ENCODE peak calls at places on chromosomes 7 and 10, in six cellular contexts. D is mesendoderm; I is Jurkat, Clone E6-1; W is GM23248; A is DND-41; G is AG04450. K is an unnamed sample.

GRCh38 chr7:22854158-22855048 is 31.8 kb upstream of the TOMM7 start:
- DNase-seq in D (peak; percentile 95), I (peak; percentile 63), W (peak; percentile 96), A (peak; percentile 83), G (no peak), K (peak; percentile 89)

GRCh38 chr7:155141562-155141961 is 71.4 kb downstream of the HTR5A start:
- DNase-seq in D (peak; percentile 44), I (no peak), W (no peak), A (no peak), G (no peak), K (no peak)

GRCh38 chr7:22601028-22601795 is 101.2 kb upstream of the STEAP1B start:
- DNase-seq in D (peak; percentile 59), I (no peak), W (peak; percentile 47), A (no peak), G (no peak), K (no peak)

GRCh38 chr7:37376386-37376785 is 72.3 kb downstream of the ELMO1 start:
- DNase-seq in D (peak; percentile 54), I (no peak), W (no peak), A (no peak), G (no peak), K (no peak)

GRCh38 chr10:100482181-100482833 is 19.5 kb downstream of the WNT8B start:
- DNase-seq in D (peak; percentile 81), I (peak; percentile 56), W (peak; percentile 80), A (peak; percentile 75), G (peak; percentile 13), K (peak; percentile 48)

GRCh38 chr10:5963591-5963990 is 13.8 kb downstream of the IL15RA start:
- DNase-seq in D (no peak), I (no peak), W (no peak), A (no peak), G (no peak), K (no peak)

GRCh38 chr10:79044846-79045245 is 23.9 kb upstream of the ZMIZ1 start:
- DNase-seq in D (no peak), I (no peak), W (no peak), A (no peak), G (no peak), K (no peak)

GRCh38 chr7:151875862-151876111 is 1.1 kb downstream of the PRKAG2 start:
- DNase-seq in D (no peak), I (no peak), W (no peak), A (no peak), G (no peak), K (no peak)

GRCh38 chr10:59823111-59823510 is 69.9 kb upstream of the MRLN start:
- DNase-seq in D (no peak), I (no peak), W (no peak), A (no peak), G (no peak), K (no peak)

GRCh38 chr10:17062493-17063487 is 66.8 kb downstream of the CUBN start:
- DNase-seq in D (peak; percentile 89), I (peak; percentile 67), W (peak; percentile 95), A (peak; percentile 31), G (peak; percentile 59), K (no peak)

GRCh38 chr7:12727455-12728191 is 40.2 kb downstream of the ARL4A start:
- DNase-seq in D (no peak), I (no peak), W (peak; percentile 9), A (no peak), G (no peak), K (no peak)

GRCh38 chr10:70475661-70476060 is 2.9 kb upstream of the PALD1 start:
- DNase-seq in D (no peak), I (no peak), W (no peak), A (no peak), G (no peak), K (no peak)

GRCh38 chr7:87173456-87173855 is 21.2 kb downstream of the DMTF1 start:
- DNase-seq in D (peak; percentile 6), I (no peak), W (no peak), A (no peak), G (no peak), K (no peak)

GRCh38 chr10:76971565-76972170 is 665.9 kb downstream of the KCNMA1 start:
- DNase-seq in D (no peak), I (peak; percentile 53), W (no peak), A (no peak), G (no peak), K (no peak)

GRCh38 chr10:76973091-76973514 is 664.5 kb downstream of the KCNMA1 start:
- DNase-seq in D (no peak), I (no peak), W (peak; percentile 43), A (no peak), G (no peak), K (no peak)

GRCh38 chr10:76969366-76969990 is 668.1 kb downstream of the KCNMA1 start:
- DNase-seq in D (no peak), I (no peak), W (no peak), A (no peak), G (no peak), K (no peak)

GRCh38 chr10:76970795-76971519 is 666.7 kb downstream of the KCNMA1 start:
- DNase-seq in D (no peak), I (no peak), W (no peak), A (no peak), G (no peak), K (no peak)

DNA sequence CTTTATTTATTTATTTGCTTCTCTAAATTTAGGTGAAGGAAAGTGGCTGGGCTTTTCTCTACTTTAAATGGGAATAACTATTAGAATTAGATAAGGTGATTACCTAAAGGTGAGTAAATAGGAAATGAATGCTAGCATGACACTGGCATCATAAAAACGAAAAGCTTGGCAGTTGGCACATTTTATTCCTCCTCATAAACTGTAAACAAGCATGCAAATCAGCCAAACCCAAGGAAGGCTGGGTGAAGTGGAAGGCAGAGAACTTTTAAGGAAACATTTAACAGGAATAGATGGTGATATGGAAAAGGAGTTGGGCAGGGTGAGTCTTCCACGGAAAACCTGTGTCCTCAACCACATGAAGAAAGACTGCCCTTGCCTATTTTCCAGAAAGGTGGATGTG is 669.1 kb downstream of the KCNMA1 start:
- DNase-seq in D (no peak), I (no peak), W (no peak), A (no peak), G (no peak), K (no peak)
- H3K4me3 ChIP-seq in D (no peak overlapping the region), I (no peak overlapping the region), W (no peak overlapping the region), A (no peak overlapping the region), G (no peak overlapping the region), K (no peak overlapping the region)

GRCh38 chr7:75995996-75996395 is 1.6 kb upstream of the TMEM120A start:
- DNase-seq in D (no peak), I (no peak), W (no peak), A (no peak), G (no peak), K (no peak)

GRCh38 chr7:75994388-75995051 is at the start of gene TMEM120A:
- DNase-seq in D (peak; percentile 95), I (peak; percentile 67), W (peak; percentile 98), A (peak; percentile 86), G (peak; percentile 70), K (peak; percentile 93)

GRCh38 chr7:75996476-75996875 is 2.1 kb upstream of the TMEM120A start:
- DNase-seq in D (no peak), I (no peak), W (no peak), A (no peak), G (no peak), K (no peak)

GRCh38 chr7:75993689-75994387 is 557 bp downstream of the TMEM120A start:
- DNase-seq in D (peak; percentile 71), I (no peak), W (peak; percentile 77), A (no peak), G (no peak), K (no peak)

DNA sequence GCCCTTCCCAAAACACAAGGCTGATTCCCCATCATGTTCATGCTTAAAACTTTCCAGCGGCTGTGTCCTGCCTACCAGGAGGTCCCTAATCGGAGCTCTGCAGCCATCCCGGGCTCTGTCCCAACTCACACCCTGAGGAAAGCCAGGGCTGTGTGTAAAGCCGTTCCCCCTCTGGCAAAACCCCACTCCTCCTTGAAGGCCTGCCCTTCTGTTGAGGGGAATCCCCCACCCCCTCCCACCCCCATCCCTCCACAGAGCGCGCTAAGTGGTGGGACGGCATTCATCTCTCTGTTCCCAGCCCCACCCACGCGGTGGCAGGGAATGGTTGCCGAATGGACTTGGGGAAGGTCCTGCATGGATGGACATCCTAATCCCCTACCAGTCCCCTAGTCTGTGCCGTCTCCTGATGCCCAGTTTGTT is 667 bp upstream of the TMEM120A start:
- DNase-seq in D (no peak), I (no peak), W (no peak), A (no peak), G (no peak), K (no peak)
- H3K4me3 ChIP-seq in D (no peak overlapping the region), I (peak overlapping the region; percentile 70), W (peak overlapping the region; percentile 93), A (no peak overlapping the region), G (peak overlapping the region; percentile 67), K (peak overlapping the region; percentile 94)

GRCh38 chr10:133327651-133328357 is 8.9 kb downstream of the CALY start:
- DNase-seq in D (no peak), I (no peak), W (no peak), A (no peak), G (no peak), K (no peak)

GRCh38 chr10:133328358-133329343 is 8.0 kb downstream of the CALY start:
- DNase-seq in D (no peak), I (no peak), W (no peak), A (no peak), G (no peak), K (no peak)

GRCh38 chr10:133332936-133333699 is 3.6 kb downstream of the CALY start:
- DNase-seq in D (no peak), I (no peak), W (no peak), A (no peak), G (no peak), K (no peak)

GRCh38 chr10:133326745-133327650 is 9.7 kb downstream of the CALY start:
- DNase-seq in D (no peak), I (no peak), W (peak; percentile 32), A (no peak), G (no peak), K (no peak)

GRCh38 chr10:133329401-133330202 is 7.1 kb downstream of the CALY start:
- DNase-seq in D (peak; percentile 87), I (peak; percentile 73), W (peak; percentile 92), A (peak; percentile 87), G (peak; percentile 74), K (peak; percentile 88)
- H3K4me3 ChIP-seq in D (no peak overlapping the region), I (peak overlapping the region; percentile 32), W (peak overlapping the region; percentile 76), A (no peak overlapping the region), G (peak overlapping the region; percentile 35), K (no peak overlapping the region)

GRCh38 chr7:76509931-76510877 is at the start of gene UPK3B:
- DNase-seq in D (peak; percentile 84), I (no peak), W (peak; percentile 6), A (peak; percentile 39), G (no peak), K (no peak)

GRCh38 chr7:76512941-76513816 is 2.8 kb downstream of the UPK3B start:
- DNase-seq in D (peak; percentile 81), I (no peak), W (peak; percentile 34), A (no peak), G (no peak), K (no peak)

GRCh38 chr7:76514926-76515325 is 4.6 kb downstream of the UPK3B start:
- DNase-seq in D (no peak), I (no peak), W (no peak), A (no peak), G (no peak), K (no peak)

GRCh38 chr7:76513817-76514799 is 3.8 kb downstream of the UPK3B start:
- DNase-seq in D (no peak), I (no peak), W (no peak), A (no peak), G (no peak), K (no peak)

DNA sequence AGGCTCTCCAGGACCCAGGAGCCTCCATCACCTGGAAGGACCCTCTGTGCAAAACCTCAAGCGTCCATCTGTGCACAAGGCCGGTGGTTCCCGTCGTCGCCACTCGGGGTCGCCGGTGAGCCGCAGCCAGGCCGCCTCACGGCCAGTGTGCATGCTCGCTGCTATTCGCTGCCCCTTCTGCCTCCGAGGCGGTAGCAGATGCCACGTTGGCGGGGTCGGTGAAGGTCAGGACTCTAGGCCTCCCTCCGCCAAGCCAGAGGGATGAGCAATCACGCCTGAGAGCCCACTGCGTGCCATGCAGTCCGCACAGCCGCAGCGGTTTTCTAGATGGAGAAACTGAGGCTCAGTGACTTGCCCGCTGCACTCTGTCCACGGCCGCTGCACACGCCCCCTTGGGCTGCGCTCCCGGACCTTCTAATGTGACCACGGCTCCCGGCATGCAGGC is 5.7 kb downstream of the UPK3B start:
- DNase-seq in D (no peak), I (no peak), W (peak; percentile 60), A (peak; percentile 50), G (no peak), K (peak; percentile 17)
- H3K4me3 ChIP-seq in D (no peak overlapping the region), I (no peak overlapping the region), W (peak overlapping the region; percentile 37), A (no peak overlapping the region), G (no peak overlapping the region), K (no peak overlapping the region)